ENCODE peak calls at places on chromosomes 2 and 18, in five cellular contexts. Y is transverse colon, W is breast epithelium, C is heart left ventricle, A is cardiac muscle cell. X is an unnamed sample.

GRCh38 chr2:23399674-23400261 is 14.8 kb downstream of the KLHL29 start:
- DNase-seq in Y (no peak), W (no peak), C (no peak), A (no peak), X (no peak)

GRCh38 chr2:227871375-227871788 is at the start of gene DAW1:
- DNase-seq in Y (peak), W (no peak), C (peak), A (peak), X (peak)

GRCh38 chr2:158962074-158962473 is 6.4 kb upstream of the TANC1 start:
- DNase-seq in Y (no peak), W (no peak), C (no peak), A (no peak), X (no peak)

GRCh38 chr2:180705122-180705521 is 275.3 kb upstream of the UBE2E3 start:
- DNase-seq in Y (no peak), W (no peak), C (no peak), A (no peak), X (no peak)

GRCh38 chr2:119223521-119224390 is at the start of gene STEAP3:
- DNase-seq in Y (peak), W (peak), C (peak), A (peak), X (peak)

GRCh38 chr2:9554841-9555337 is 741 bp downstream of the ADAM17 start:
- DNase-seq in Y (peak), W (peak), C (peak), A (peak), X (peak)

GRCh38 chr2:8587920-8588830 is 93.7 kb upstream of the ID2 start:
- DNase-seq in Y (no peak), W (no peak), C (no peak), A (no peak), X (no peak)

GRCh38 chr18:41353726-41354125 is 601.3 kb upstream of the PIK3C3 start:
- DNase-seq in Y (no peak), W (no peak), C (no peak), A (no peak), X (no peak)

GRCh38 chr2:144711546-144712276 is 191.8 kb upstream of the ZEB2 start:
- DNase-seq in Y (no peak), W (no peak), C (no peak), A (no peak), X (no peak)

GRCh38 chr2:120354467-120354866 is 8.5 kb downstream of the INHBB start:
- DNase-seq in Y (no peak), W (no peak), C (no peak), A (no peak), X (no peak)

GRCh38 chr2:80311304-80311703 is 6.8 kb upstream of the LRRTM1 start:
- DNase-seq in Y (no peak), W (no peak), C (no peak), A (no peak), X (no peak)

GRCh38 chr2:178377046-178377445 is 73.9 kb downstream of the PRKRA start:
- DNase-seq in Y (no peak), W (no peak), C (no peak), A (no peak), X (no peak)

GRCh38 chr2:112683550-112684414 is 37.0 kb upstream of the NT5DC4 start:
- DNase-seq in Y (no peak), W (no peak), C (no peak), A (no peak), X (no peak)

GRCh38 chr2:117378653-117379052 is 435.8 kb upstream of the DDX18 start:
- DNase-seq in Y (no peak), W (no peak), C (no peak), A (no peak), X (no peak)

GRCh38 chr18:1663879-1664705 is 759.4 kb downstream of the ADCYAP1 start:
- DNase-seq in Y (peak), W (no peak), C (peak), A (peak), X (peak)

GRCh38 chr2:25112113-25112512 is 56.3 kb downstream of the POMC start:
- DNase-seq in Y (no peak), W (no peak), C (no peak), A (no peak), X (no peak)

GRCh38 chr2:236568068-236568921 is 1.3 kb upstream of the ACKR3 start:
- DNase-seq in Y (peak), W (no peak), C (peak), A (peak), X (peak)

GRCh38 chr2:46053502-46054094 is 243.6 kb upstream of the EPAS1 start:
- DNase-seq in Y (no peak), W (no peak), C (no peak), A (no peak), X (peak)

GRCh38 chr2:46058140-46058539 is 239.1 kb upstream of the EPAS1 start:
- DNase-seq in Y (no peak), W (peak), C (peak), A (no peak), X (no peak)

GRCh38 chr2:46051103-46051502 is 246.1 kb upstream of the EPAS1 start:
- DNase-seq in Y (no peak), W (no peak), C (no peak), A (no peak), X (no peak)

GRCh38 chr2:46056541-46056940 is 240.7 kb upstream of the EPAS1 start:
- DNase-seq in Y (no peak), W (no peak), C (no peak), A (no peak), X (no peak)
- TF ChIP-seq CTCF in Y (no peak), W (no peak), C (no peak), A (no peak), X (no peak)

GRCh38 chr2:168708099-168708498 is 94.3 kb upstream of the NOSTRIN start:
- DNase-seq in Y (no peak), W (no peak), C (no peak), A (no peak), X (no peak)

GRCh38 chr2:168713325-168713724 is 89.1 kb upstream of the NOSTRIN start:
- DNase-seq in Y (no peak), W (no peak), C (no peak), A (no peak), X (no peak)

GRCh38 chr2:168711091-168711490 is 91.3 kb upstream of the NOSTRIN start:
- DNase-seq in Y (no peak), W (no peak), C (no peak), A (no peak), X (no peak)

GRCh38 chr2:168715849-168716248 is 86.6 kb upstream of the NOSTRIN start:
- DNase-seq in Y (no peak), W (no peak), C (no peak), A (no peak), X (no peak)

GRCh38 chr2:168712053-168712452 is 90.4 kb upstream of the NOSTRIN start:
- DNase-seq in Y (no peak), W (no peak), C (no peak), A (no peak), X (no peak)
- TF ChIP-seq CTCF in Y (no peak), W (no peak), C (no peak), A (no peak), X (no peak)

DNA sequence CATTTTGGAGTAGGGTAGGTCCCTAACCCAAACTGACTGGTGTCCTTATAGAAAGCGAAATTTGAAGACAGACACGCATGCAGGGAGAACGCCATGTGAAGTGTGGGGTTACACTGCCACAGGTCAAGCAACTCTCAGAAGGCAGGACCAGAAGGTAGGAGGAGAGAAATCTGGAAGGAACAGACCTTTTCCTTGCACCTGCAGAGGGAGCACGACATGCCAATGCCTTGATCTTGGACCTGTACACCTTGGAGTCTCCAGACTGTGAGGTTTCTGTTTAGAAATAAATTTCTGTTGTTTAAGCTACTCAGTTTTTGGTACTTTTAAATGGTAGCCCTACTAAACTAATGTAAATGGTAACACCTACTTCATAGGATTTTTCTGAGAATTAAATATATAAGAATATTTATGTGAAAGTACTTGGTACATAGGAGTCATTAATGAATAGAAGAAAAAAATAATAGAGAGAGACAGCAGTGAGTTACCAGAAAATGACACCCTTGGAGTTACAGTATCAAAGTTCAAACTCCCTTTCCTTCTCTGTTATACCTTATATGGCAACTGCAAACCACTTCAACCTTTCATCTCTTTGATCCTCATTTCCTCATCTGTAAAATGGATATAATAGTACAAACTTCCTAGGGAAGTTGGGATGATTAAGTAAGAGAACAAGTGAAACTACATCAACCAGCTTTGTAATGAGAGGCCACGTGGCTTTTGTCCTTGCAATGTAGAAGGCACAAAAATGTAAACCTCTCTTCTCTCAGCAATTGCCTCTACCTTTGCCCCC is 184.9 kb upstream of the PARD3B start:
- DNase-seq in Y (no peak), W (no peak), C (no peak), A (no peak), X (no peak)
- TF ChIP-seq CTCF in Y (no peak), W (no peak), C (no peak), A (no peak), X (no peak)

GRCh38 chr2:108927936-108928659 is 60.9 kb downstream of the EDAR start:
- DNase-seq in Y (peak), W (no peak), C (no peak), A (peak), X (peak)
- TF ChIP-seq CTCF in Y (peak), W (peak), C (peak), A (peak), X (peak)

GRCh38 chr2:223674998-223675609 is 72.9 kb upstream of the SCG2 start:
- DNase-seq in Y (no peak), W (no peak), C (no peak), A (no peak), X (peak)
- TF ChIP-seq CTCF in Y (peak), W (peak), C (peak), A (peak), X (no peak)

GRCh38 chr2:124524155-124524910 is 499.2 kb downstream of the CNTNAP5 start:
- DNase-seq in Y (no peak), W (no peak), C (no peak), A (no peak), X (no peak)

GRCh38 chr2:124534015-124534414 is 508.9 kb downstream of the CNTNAP5 start:
- DNase-seq in Y (no peak), W (no peak), C (no peak), A (no peak), X (no peak)

GRCh38 chr2:124533226-124533954 is 508.3 kb downstream of the CNTNAP5 start:
- DNase-seq in Y (no peak), W (no peak), C (no peak), A (peak), X (no peak)

GRCh38 chr2:124530203-124530602 is 505.1 kb downstream of the CNTNAP5 start:
- DNase-seq in Y (no peak), W (no peak), C (no peak), A (no peak), X (no peak)
- TF ChIP-seq CTCF in Y (no peak), W (no peak), C (no peak), A (peak), X (no peak)

DNA sequence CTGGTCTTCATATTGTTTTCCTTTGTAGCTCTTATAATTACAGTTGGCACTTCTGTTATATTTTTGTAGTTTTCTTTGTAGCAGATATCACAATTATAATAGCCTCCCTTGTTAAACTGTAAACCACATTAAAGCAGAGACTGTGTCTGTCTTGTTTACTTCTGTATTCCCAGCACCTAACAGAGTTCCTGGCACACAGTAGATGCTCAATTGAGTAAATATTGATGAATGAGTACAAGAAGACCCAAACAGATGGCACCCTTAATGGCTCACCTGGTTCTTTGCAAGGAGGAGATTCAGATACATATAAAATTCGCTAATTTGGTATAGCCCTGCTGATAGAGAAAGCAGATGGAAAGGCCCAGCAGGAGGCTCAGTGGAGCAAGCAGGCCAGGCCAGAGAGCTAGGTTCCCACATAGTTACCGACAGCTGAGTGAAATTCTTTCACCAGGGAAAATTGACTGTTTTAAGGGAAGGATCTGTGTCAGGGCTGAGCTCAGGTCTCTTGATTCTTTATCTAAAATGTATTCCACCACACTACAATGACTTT is 120.1 kb downstream of the NUP35 start:
- DNase-seq in Y (no peak), W (no peak), C (no peak), A (no peak), X (no peak)
- TF ChIP-seq CTCF in Y (no peak), W (no peak), C (no peak), A (no peak), X (no peak)

DNA sequence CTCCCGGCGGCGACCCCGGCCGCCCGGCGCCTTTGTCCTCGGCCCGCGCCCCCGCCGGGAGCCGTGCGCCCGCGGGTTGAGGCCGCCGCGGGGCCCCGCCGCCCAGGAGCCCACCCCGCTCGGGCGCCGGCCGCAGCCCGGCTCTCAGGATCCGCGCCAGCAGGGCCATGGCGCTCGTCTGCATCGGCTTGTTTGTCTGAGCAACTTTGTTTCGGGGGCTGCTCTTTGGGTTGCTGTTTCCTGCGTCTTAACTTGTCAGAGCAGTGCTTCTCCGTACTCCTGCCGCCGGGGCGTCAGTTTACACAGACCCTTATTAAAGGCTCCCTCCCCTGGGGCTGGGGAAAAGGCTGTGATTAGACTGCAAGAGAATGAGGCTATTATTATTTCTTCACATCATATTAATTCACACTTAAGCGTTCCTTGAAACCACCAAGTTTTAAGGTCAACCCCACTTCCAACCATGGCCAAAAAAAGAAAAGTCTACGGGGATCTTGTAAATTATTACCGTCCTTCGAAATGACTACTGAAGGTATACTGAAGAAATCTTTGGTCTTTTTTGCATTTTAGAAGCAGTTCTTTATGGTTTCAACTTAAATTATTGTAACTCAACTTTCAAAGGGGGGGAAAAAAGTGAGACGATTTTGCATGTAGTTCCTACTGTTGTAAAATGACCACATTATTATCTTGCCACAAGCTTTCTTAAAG is at the start of gene CYP27C1:
- DNase-seq in Y (no peak), W (no peak), C (no peak), A (peak), X (peak)
- TF ChIP-seq CTCF in Y (no peak), W (no peak), C (no peak), A (no peak), X (no peak)

GRCh38 chr18:5967666-5968065 is 72.3 kb upstream of the TMEM200C start:
- DNase-seq in Y (no peak), W (no peak), C (no peak), A (no peak), X (no peak)
- TF ChIP-seq CTCF in Y (no peak), W (no peak), C (no peak), A (no peak), X (no peak)